ENCODE peak calls at places on chromosome 7, in four cellular contexts. D is cardiac fibroblast, N is DMS79, U is HuH-7.5. G is an unnamed sample.

GRCh38 chr7:27164381-27165088 is 802 bp downstream of the HOXA9 start:
- DNase-seq in D (no peak), N (no peak), U (no peak), G (peak)

GRCh38 chr7:29946428-29947186 is 43.0 kb downstream of the SCRN1 start:
- DNase-seq in D (peak), N (no peak), U (peak), G (no peak)

GRCh38 chr7:141512597-141512996 is 38.6 kb upstream of the AGK start:
- DNase-seq in D (no peak), N (no peak), U (no peak), G (no peak)

GRCh38 chr7:28409716-28410627 is 2.3 kb upstream of the CREB5 start:
- DNase-seq in D (peak), N (no peak), U (peak), G (peak)

GRCh38 chr7:50663396-50664102 is 98.3 kb upstream of the DDC start:
- DNase-seq in D (no peak), N (no peak), U (no peak), G (peak)

GRCh38 chr7:37211097-37211496 is 237.6 kb downstream of the ELMO1 start:
- DNase-seq in D (peak), N (no peak), U (no peak), G (peak)

GRCh38 chr7:16846611-16847165 is 35.1 kb downstream of the AGR3 start:
- DNase-seq in D (no peak), N (no peak), U (no peak), G (no peak)

GRCh38 chr7:43314379-43315158 is 202.1 kb downstream of the HECW1 start:
- DNase-seq in D (no peak), N (no peak), U (no peak), G (no peak)

GRCh38 chr7:25124485-25125136 is 449 bp downstream of the CYCS start:
- DNase-seq in D (peak), N (no peak), U (no peak), G (no peak)

GRCh38 chr7:140867467-140868314 is 57.0 kb downstream of the BRAF start:
- DNase-seq in D (no peak), N (no peak), U (no peak), G (no peak)

GRCh38 chr7:143947111-143947510 is 7.5 kb upstream of the OR2F1 start:
- DNase-seq in D (no peak), N (no peak), U (no peak), G (no peak)

GRCh38 chr7:141960687-141961422 is 12.7 kb downstream of the TAS2R38 start:
- DNase-seq in D (no peak), N (no peak), U (no peak), G (no peak)

GRCh38 chr7:105876964-105877601 is 684 bp upstream of the ATXN7L1 start:
- DNase-seq in D (peak), N (no peak), U (peak), G (no peak)

GRCh38 chr7:131655866-131656265 is 99.4 kb upstream of the PODXL start:
- DNase-seq in D (no peak), N (no peak), U (no peak), G (no peak)

GRCh38 chr7:64875658-64876406 is 27.2 kb upstream of the ZNF273 start:
- DNase-seq in D (no peak), N (no peak), U (no peak), G (peak)

GRCh38 chr7:143318661-143319060 is 2.8 kb downstream of the CLCN1 start:
- DNase-seq in D (peak), N (no peak), U (peak), G (no peak)